ENCODE peak calls at places on chromosomes 4 and X, in eight cellular contexts. P is GM23248, J is transverse colon, G is neural progenitor cell, S is mesendoderm, I is DND-41, C is heart left ventricle, O is IMR-90. Z is an unnamed sample. For H3K4me1 and H3K36me3, the result is how much of the 10 kb centered on the place peaks cover.

GRCh38 chr4:98092833-98093439 is 50.3 kb downstream of the STPG2 start:
- DNase-seq in G (peak), J (no peak), S (peak), C (no peak), O (peak), P (peak), I (peak), Z (no peak)

GRCh38 chrX:50327235-50327634 is 122.7 kb downstream of the CCNB3 start:
- DNase-seq in C (no peak), I (no peak), G (no peak), P (no peak), J (no peak), O (no peak), S (no peak), Z (no peak)

GRCh38 chrX:17632942-17633341 is 104.4 kb upstream of the SCML1 start:
- DNase-seq in C (no peak), G (no peak), S (no peak), J (no peak), O (peak), P (peak), I (no peak), Z (no peak)

GRCh38 chrX:40471965-40472648 is 108.7 kb upstream of the ATP6AP2 start:
- DNase-seq in G (peak), J (peak), S (peak), C (peak), P (peak), O (peak), I (peak), Z (peak)

GRCh38 chr4:110005461-110006056 is 92.9 kb downstream of the EGF start:
- DNase-seq in C (no peak), S (peak), J (no peak), G (peak), P (peak), I (peak), O (peak), Z (no peak)

GRCh38 chrX:124518888-124519287 is 172.5 kb downstream of the SH2D1A start:
- DNase-seq in J (no peak), G (no peak), S (no peak), I (no peak), C (no peak), P (peak), O (peak), Z (no peak)

GRCh38 chrX:64190136-64190740 is 15.3 kb downstream of the AMER1 start:
- DNase-seq in S (no peak), G (no peak), J (no peak), C (no peak), I (no peak), O (no peak), P (no peak), Z (no peak)

GRCh38 chr4:38189445-38189844 is 229.2 kb downstream of the PTTG2 start:
- DNase-seq in J (no peak), I (no peak), S (peak), G (no peak), P (peak), C (no peak), O (peak), Z (no peak)

GRCh38 chr4:140603286-140603685 is 34.5 kb upstream of the UCP1 start:
- DNase-seq in I (no peak), P (no peak), O (no peak), S (peak), C (peak), G (no peak), J (no peak), Z (no peak)

GRCh38 chrX:71998836-71999509 is 88.3 kb downstream of the NHSL2 start:
- DNase-seq in S (peak), G (peak), I (peak), O (no peak), J (no peak), P (peak), C (no peak), Z (no peak)

GRCh38 chr4:121339307-121339706 is 41.5 kb downstream of the QRFPR start:
- DNase-seq in S (no peak), P (peak), O (no peak), G (no peak), J (no peak), I (no peak), C (no peak), Z (no peak)

GRCh38 chr4:52263612-52264011 is 212.5 kb downstream of the SPATA18 start:
- DNase-seq in I (no peak), J (no peak), P (peak), G (no peak), S (no peak), C (no peak), O (no peak), Z (no peak)

GRCh38 chrX:45669715-45670360 is 469.2 kb upstream of the DIPK2B start:
- DNase-seq in C (no peak), J (no peak), G (no peak), O (peak), P (peak), S (no peak), I (no peak), Z (no peak)

GRCh38 chrX:21225643-21226042 is 148.6 kb upstream of the CNKSR2 start:
- DNase-seq in O (no peak), I (no peak), G (no peak), J (no peak), S (no peak), C (no peak), P (peak), Z (no peak)

GRCh38 chr4:100548209-100548579 is 30.4 kb upstream of the EMCN start:
- DNase-seq in S (no peak), I (no peak), O (no peak), G (no peak), C (no peak), J (no peak), P (no peak), Z (no peak)

GRCh38 chrX:72107320-72107719 is 24.4 kb downstream of the RTL5 start:
- DNase-seq in I (no peak), O (peak), P (peak), S (peak), G (no peak), J (no peak), C (no peak), Z (no peak)

GRCh38 chr4:5452156-5452555 is 256.2 kb downstream of the EVC2 start:
- DNase-seq in O (no peak), J (no peak), G (no peak), S (no peak), I (no peak), C (no peak), P (no peak), Z (no peak)

GRCh38 chr4:5033266-5033945 is 14.1 kb upstream of the CYTL1 start:
- DNase-seq in J (no peak), P (peak), G (no peak), S (no peak), C (peak), O (no peak), I (peak), Z (no peak)

GRCh38 chrX:2282490-2283090 is 218.2 kb downstream of the DHRSX start:
- DNase-seq in G (no peak), O (no peak), I (no peak), C (no peak), P (no peak), S (no peak), J (no peak), Z (no peak)

GRCh38 chrX:134654398-134655012 is 3.8 kb downstream of the PLAC1 start:
- DNase-seq in J (no peak), P (no peak), S (no peak), C (no peak), G (no peak), O (no peak), I (no peak), Z (no peak)

GRCh38 chrX:13428055-13428786 is 108.4 kb upstream of the ATXN3L start:
- DNase-seq in I (peak), C (no peak), G (peak), P (peak), O (peak), S (peak), J (no peak), Z (no peak)

GRCh38 chr4:84917087-84917821 is 49.2 kb downstream of the WDFY3 start:
- DNase-seq in O (peak), S (no peak), I (no peak), J (no peak), G (no peak), P (peak), C (no peak), Z (no peak)

GRCh38 chr4:6974138-6974848 is 64.7 kb downstream of the TBC1D14 start:
- DNase-seq in S (peak), G (peak), I (peak), O (peak), P (peak), J (peak), C (peak), Z (peak)

GRCh38 chr4:47566566-47566965 is 81.5 kb downstream of the ATP10D start:
- DNase-seq in I (no peak), C (no peak), P (no peak), G (no peak), J (no peak), O (no peak), S (no peak), Z (no peak)

GRCh38 chr4:175927121-175927520 is 115.1 kb upstream of the GPM6A start:
- DNase-seq in G (no peak), O (no peak), P (no peak), I (no peak), S (no peak), J (no peak), C (no peak), Z (no peak)

GRCh38 chr4:145557720-145558119 is 61.5 kb upstream of the MMAA start:
- DNase-seq in P (peak), G (peak), S (peak), O (peak), I (peak), C (peak), J (peak), Z (peak)

GRCh38 chr4:73662709-73663546 is 42.7 kb upstream of the RASSF6 start:
- DNase-seq in I (no peak), S (peak), P (peak), G (no peak), C (no peak), O (peak), J (no peak), Z (no peak)

GRCh38 chr4:76634239-76634638 is 199.2 kb downstream of the SHROOM3 start:
- DNase-seq in I (no peak), G (no peak), C (no peak), P (peak), S (peak), O (peak), J (no peak), Z (no peak)

GRCh38 chr4:101067383-101067782 is 279.9 kb downstream of the PPP3CA start:
- DNase-seq in I (no peak), C (no peak), O (no peak), J (no peak), G (no peak), S (no peak), P (peak), Z (no peak)

DNA sequence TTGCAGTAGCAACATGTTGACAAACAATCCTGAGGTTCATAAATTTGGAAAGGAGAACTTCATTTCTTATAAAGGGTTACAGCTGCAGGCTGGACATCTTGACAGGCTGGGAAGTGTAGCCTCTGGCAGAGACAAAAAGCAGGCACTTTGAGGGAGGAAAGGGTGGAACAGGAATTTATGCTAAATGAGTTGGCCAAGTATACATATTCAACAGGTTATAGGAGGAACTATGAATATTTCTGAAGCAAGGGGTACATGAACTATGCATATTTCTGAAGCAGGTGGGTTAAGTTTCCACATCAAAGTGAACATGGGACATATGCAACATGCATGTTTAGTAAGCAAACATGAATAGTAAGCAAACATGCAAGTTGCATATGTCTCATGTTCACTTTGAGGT is 1.6 kb upstream of the ANTXR2 start:
- DNase-seq in P (no peak), I (no peak), G (no peak), O (no peak), S (no peak), C (no peak), J (no peak), Z (no peak)
- H3K4me1 ChIP-seq in P (under half), I (under half), G (under half), O (under half), S (under half), C (under half), J (under half), Z (under half)

DNA sequence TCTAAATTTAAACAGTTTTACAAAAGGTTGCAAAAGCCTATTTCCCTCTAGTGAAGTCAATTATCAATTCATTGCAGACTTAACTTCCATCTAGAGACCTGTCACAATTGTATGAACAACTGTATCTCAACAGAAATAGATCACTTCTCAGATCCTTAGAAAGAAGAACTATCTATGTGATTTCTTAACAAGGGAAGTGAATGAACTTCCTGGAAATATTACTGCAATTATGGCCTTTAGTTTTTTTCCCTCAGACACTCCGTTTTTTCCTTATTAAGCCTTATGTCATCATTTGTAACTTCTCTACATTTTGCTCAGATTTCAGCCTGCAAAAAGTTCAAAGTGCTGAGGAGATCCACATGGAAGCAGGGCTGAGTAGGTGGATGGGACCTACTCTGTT is 112.1 kb downstream of the NYX start:
- DNase-seq in J (no peak), P (no peak), I (no peak), S (no peak), G (no peak), O (no peak), C (no peak), Z (no peak)
- H3K27ac ChIP-seq in J (peak), P (peak), I (peak), S (no peak), G (peak), O (no peak), C (peak), Z (no peak)

GRCh38 chr4:2907226-2907625 is 56.0 kb downstream of the NOP14 start:
- DNase-seq in O (no peak), G (no peak), S (no peak), J (no peak), P (no peak), I (no peak), C (no peak), Z (no peak)
- H3K36me3 ChIP-seq in O (half or more), G (under half), S (under half), J (under half), P (under half), I (half or more), C (half or more), Z (under half)

DNA sequence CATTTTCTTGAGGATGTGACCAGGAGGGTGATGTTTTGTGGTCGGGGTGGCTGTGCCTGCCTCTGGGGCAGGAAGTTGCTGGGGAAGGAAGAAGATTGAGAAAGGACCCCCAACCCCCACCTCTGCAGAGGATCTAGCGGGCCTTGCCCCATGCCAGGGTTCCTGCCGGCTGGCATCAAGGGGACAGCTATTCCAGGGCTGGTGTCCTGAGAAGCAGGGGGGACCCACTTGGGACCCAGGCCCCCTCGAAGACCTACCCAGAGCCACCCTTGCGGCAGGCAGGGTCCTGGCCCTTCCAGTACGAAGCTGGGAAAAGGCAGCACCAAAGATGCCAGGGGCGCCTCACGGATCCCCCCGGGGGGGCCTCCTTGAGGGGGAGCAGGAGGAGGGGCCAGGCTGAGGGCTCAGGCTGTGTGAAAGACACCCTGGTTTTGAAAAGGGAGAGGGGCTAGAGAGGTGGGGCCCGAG is 6.6 kb downstream of the SH3BP2 start:
- DNase-seq in C (peak), G (peak), O (no peak), I (peak), P (no peak), S (no peak), J (peak), Z (no peak)
- H3K4me1 ChIP-seq in C (half or more), G (under half), O (half or more), I (under half), P (under half), S (under half), J (half or more), Z (under half)

Z was measured in lung.